ENCODE peak calls at places on chromosome 18, in four cellular contexts. One of them, this sample, is unnamed.

GRCh38 chr18:58997811-58998337 is 133.2 kb downstream of the ZNF532 start:
- DNase-seq in activated CD4-positive, alpha-beta T cell treated with anti-CD3 and anti-CD28 coated beads for 24 hours: no peak
- DNase-seq in GM13976: no peak
- DNase-seq in HS-5: peak; percentile 60
- DNase-seq in this sample: no peak

GRCh38 chr18:45588831-45589558 is 26.3 kb upstream of the SLC14A2 start:
- DNase-seq in activated CD4-positive, alpha-beta T cell treated with anti-CD3 and anti-CD28 coated beads for 24 hours: no peak
- DNase-seq in GM13976: no peak
- DNase-seq in HS-5: no peak
- DNase-seq in this sample: no peak

GRCh38 chr18:75207298-75208054 is 1.5 kb downstream of the PTGR3 start:
- DNase-seq in activated CD4-positive, alpha-beta T cell treated with anti-CD3 and anti-CD28 coated beads for 24 hours: no peak
- DNase-seq in GM13976: peak; percentile 52
- DNase-seq in HS-5: no peak
- DNase-seq in this sample: no peak

GRCh38 chr18:52677991-52678390 is 338.0 kb downstream of the DCC start:
- DNase-seq in activated CD4-positive, alpha-beta T cell treated with anti-CD3 and anti-CD28 coated beads for 24 hours: no peak
- DNase-seq in GM13976: no peak
- DNase-seq in HS-5: no peak
- DNase-seq in this sample: no peak

GRCh38 chr18:79921984-79922965 is 29.2 kb downstream of the SLC66A2 start:
- DNase-seq in activated CD4-positive, alpha-beta T cell treated with anti-CD3 and anti-CD28 coated beads for 24 hours: no peak
- DNase-seq in GM13976: no peak
- DNase-seq in HS-5: no peak
- DNase-seq in this sample: no peak

GRCh38 chr18:77102246-77103040 is 30.1 kb downstream of the MBP start:
- DNase-seq in activated CD4-positive, alpha-beta T cell treated with anti-CD3 and anti-CD28 coated beads for 24 hours: no peak
- DNase-seq in GM13976: peak; percentile 87
- DNase-seq in HS-5: no peak
- DNase-seq in this sample: no peak

GRCh38 chr18:9822587-9822986 is 63.2 kb upstream of the TXNDC2 start:
- DNase-seq in activated CD4-positive, alpha-beta T cell treated with anti-CD3 and anti-CD28 coated beads for 24 hours: no peak
- DNase-seq in GM13976: no peak
- DNase-seq in HS-5: no peak
- DNase-seq in this sample: no peak

GRCh38 chr18:44693030-44693784 is 12.5 kb downstream of the SETBP1 start:
- DNase-seq in activated CD4-positive, alpha-beta T cell treated with anti-CD3 and anti-CD28 coated beads for 24 hours: no peak
- DNase-seq in GM13976: no peak
- DNase-seq in HS-5: no peak
- DNase-seq in this sample: no peak

GRCh38 chr18:46226461-46226860 is 122.3 kb downstream of the HAUS1 start:
- DNase-seq in activated CD4-positive, alpha-beta T cell treated with anti-CD3 and anti-CD28 coated beads for 24 hours: no peak
- DNase-seq in GM13976: no peak
- DNase-seq in HS-5: no peak
- DNase-seq in this sample: no peak

GRCh38 chr18:24199563-24199962 is 60.7 kb downstream of the CABYR start:
- DNase-seq in activated CD4-positive, alpha-beta T cell treated with anti-CD3 and anti-CD28 coated beads for 24 hours: no peak
- DNase-seq in GM13976: no peak
- DNase-seq in HS-5: no peak
- DNase-seq in this sample: no peak

GRCh38 chr18:532632-533031 is 32.1 kb upstream of the COLEC12 start:
- DNase-seq in activated CD4-positive, alpha-beta T cell treated with anti-CD3 and anti-CD28 coated beads for 24 hours: no peak
- DNase-seq in GM13976: no peak
- DNase-seq in HS-5: no peak
- DNase-seq in this sample: no peak